ENCODE peak calls at places on chromosomes 4 and X, in four cellular contexts. G is cardiac fibroblast, X is GM10248, T is BJ. K is an unnamed sample.

GRCh38 chrX:1391707-1392375 is at the start of gene SLC25A6:
- DNase-seq in G (peak), X (peak), T (peak), K (peak)

GRCh38 chrX:40853816-40854123 is 118.4 kb upstream of the MED14 start:
- DNase-seq in G (no peak), X (no peak), T (no peak), K (no peak)

GRCh38 chrX:40007746-40008705 is 89.7 kb downstream of the BCOR start:
- DNase-seq in G (no peak), X (no peak), T (no peak), K (no peak)

GRCh38 chrX:52337410-52337809 is 31.4 kb upstream of the XAGE2 start:
- DNase-seq in G (no peak), X (no peak), T (no peak), K (no peak)

GRCh38 chrX:133938530-133938929 is 46.9 kb downstream of the GPC3 start:
- DNase-seq in G (no peak), X (no peak), T (no peak), K (no peak)

GRCh38 chr4:55382515-55383003 is 13.2 kb upstream of the TMEM165 start:
- DNase-seq in G (no peak), X (no peak), T (no peak), K (no peak)

GRCh38 chrX:68843992-68844391 is 15.2 kb downstream of the EFNB1 start:
- DNase-seq in G (no peak), X (no peak), T (no peak), K (no peak)

GRCh38 chrX:51459125-51459524 is 37.3 kb downstream of the NUDT11 start:
- DNase-seq in G (peak), X (no peak), T (no peak), K (peak)

GRCh38 chr4:176988226-176988625 is 195.5 kb upstream of the VEGFC start:
- DNase-seq in G (peak), X (no peak), T (peak), K (no peak)

GRCh38 chr4:57270350-57270749 is 160.2 kb upstream of the IGFBP7 start:
- DNase-seq in G (peak), X (no peak), T (no peak), K (no peak)

GRCh38 chrX:9337056-9337455 is 127.8 kb upstream of the TBL1X start:
- DNase-seq in G (peak), X (no peak), T (no peak), K (no peak)

GRCh38 chrX:114675365-114675764 is 91.5 kb downstream of the HTR2C start:
- DNase-seq in G (peak), X (no peak), T (peak), K (no peak)

GRCh38 chrX:5702890-5703289 is 525.8 kb downstream of the NLGN4X start:
- DNase-seq in G (no peak), X (no peak), T (no peak), K (no peak)

GRCh38 chr4:5678977-5679376 is 29.4 kb downstream of the EVC2 start:
- DNase-seq in G (no peak), X (no peak), T (no peak), K (no peak)

GRCh38 chr4:1047976-1048780 is 36.8 kb downstream of the FGFRL1 start:
- DNase-seq in G (no peak), X (no peak), T (no peak), K (no peak)

GRCh38 chrX:43962636-43963035 is 10.6 kb downstream of the NDP start:
- DNase-seq in G (no peak), X (no peak), T (no peak), K (no peak)

GRCh38 chr4:39893693-39894072 is 84.0 kb downstream of the PDS5A start:
- DNase-seq in G (no peak), X (no peak), T (no peak), K (no peak)

GRCh38 chr4:176205299-176205698 is 9.9 kb upstream of the SPATA4 start:
- DNase-seq in G (no peak), X (no peak), T (no peak), K (no peak)

GRCh38 chr4:172142331-172142738 is 329.1 kb downstream of the GALNTL6 start:
- DNase-seq in G (peak), X (no peak), T (no peak), K (no peak)

GRCh38 chrX:38799995-38800394 is 1.3 kb upstream of the MID1IP1 start:
- DNase-seq in G (no peak), X (no peak), T (no peak), K (no peak)

GRCh38 chrX:41313419-41313818 is 20.5 kb upstream of the DDX3X start:
- DNase-seq in G (peak), X (no peak), T (no peak), K (no peak)

GRCh38 chr4:7037425-7037824 is 5.7 kb upstream of the TADA2B start:
- DNase-seq in G (no peak), X (no peak), T (no peak), K (peak)

GRCh38 chr4:63296773-63297172 is 1112.5 kb downstream of the TECRL start:
- DNase-seq in G (no peak), X (no peak), T (no peak), K (no peak)

GRCh38 chr4:6824071-6824470 is 41.5 kb downstream of the KIAA0232 start:
- DNase-seq in G (peak), X (no peak), T (no peak), K (no peak)

GRCh38 chr4:122548452-122548851 is 72.4 kb downstream of the IL21 start:
- DNase-seq in G (peak), X (no peak), T (no peak), K (no peak)

GRCh38 chrX:78574306-78574705 is 84.8 kb downstream of the RTL3 start:
- DNase-seq in G (no peak), X (no peak), T (no peak), K (no peak)

GRCh38 chr4:145347684-145348083 is 134.0 kb upstream of the SMAD1 start:
- DNase-seq in G (no peak), X (no peak), T (peak), K (no peak)

GRCh38 chr4:88919056-88919455 is 137.9 kb downstream of the FAM13A start:
- DNase-seq in G (no peak), X (no peak), T (no peak), K (no peak)
- TF ChIP-seq CTCF in G (no peak), X (no peak), T (no peak), K (no peak)

DNA sequence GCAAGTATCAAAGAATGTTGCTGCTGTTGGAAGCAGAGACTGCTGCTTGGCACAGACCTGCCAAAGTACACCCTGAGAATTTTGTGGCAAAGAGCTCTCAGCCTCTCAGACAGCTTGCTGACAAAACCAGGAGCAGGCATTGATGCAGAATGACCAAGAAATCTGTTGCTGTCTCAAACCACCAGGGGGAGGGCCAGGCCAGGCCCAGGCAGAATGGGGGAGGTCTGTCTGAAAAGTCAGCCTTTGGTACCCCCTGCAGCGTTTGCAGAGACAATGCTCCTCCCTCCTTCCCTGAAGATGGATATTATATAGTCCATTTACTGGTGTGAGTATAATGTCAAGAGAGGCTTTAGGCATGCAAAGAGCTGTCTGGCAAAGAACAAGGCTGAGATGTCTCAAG is 52.9 kb upstream of the TRPC5OS start:
- DNase-seq in G (peak), X (peak), T (no peak), K (peak)
- TF ChIP-seq CTCF in G (peak), X (no peak), T (no peak), K (peak)

GRCh38 chr4:126592088-126592487 is 1040.7 kb upstream of the INTU start:
- DNase-seq in G (no peak), X (no peak), T (no peak), K (no peak)
- TF ChIP-seq CTCF in G (peak), X (no peak), T (peak), K (no peak)

GRCh38 chr4:141703497-141703896 is 67.1 kb downstream of the IL15 start:
- DNase-seq in G (no peak), X (no peak), T (no peak), K (no peak)
- TF ChIP-seq CTCF in G (no peak), X (no peak), T (no peak), K (no peak)

GRCh38 chrX:135438734-135439043 is 16.9 kb downstream of the SMIM10L2A start:
- DNase-seq in G (no peak), X (no peak), T (no peak), K (no peak)

GRCh38 chrX:135435933-135436332 is 14.2 kb downstream of the SMIM10L2A start:
- DNase-seq in G (no peak), X (no peak), T (no peak), K (no peak)

GRCh38 chrX:135436966-135437866 is 15.5 kb downstream of the SMIM10L2A start:
- DNase-seq in G (no peak), X (no peak), T (no peak), K (no peak)

GRCh38 chrX:135436456-135436855 is 14.7 kb downstream of the SMIM10L2A start:
- DNase-seq in G (no peak), X (no peak), T (no peak), K (no peak)

DNA sequence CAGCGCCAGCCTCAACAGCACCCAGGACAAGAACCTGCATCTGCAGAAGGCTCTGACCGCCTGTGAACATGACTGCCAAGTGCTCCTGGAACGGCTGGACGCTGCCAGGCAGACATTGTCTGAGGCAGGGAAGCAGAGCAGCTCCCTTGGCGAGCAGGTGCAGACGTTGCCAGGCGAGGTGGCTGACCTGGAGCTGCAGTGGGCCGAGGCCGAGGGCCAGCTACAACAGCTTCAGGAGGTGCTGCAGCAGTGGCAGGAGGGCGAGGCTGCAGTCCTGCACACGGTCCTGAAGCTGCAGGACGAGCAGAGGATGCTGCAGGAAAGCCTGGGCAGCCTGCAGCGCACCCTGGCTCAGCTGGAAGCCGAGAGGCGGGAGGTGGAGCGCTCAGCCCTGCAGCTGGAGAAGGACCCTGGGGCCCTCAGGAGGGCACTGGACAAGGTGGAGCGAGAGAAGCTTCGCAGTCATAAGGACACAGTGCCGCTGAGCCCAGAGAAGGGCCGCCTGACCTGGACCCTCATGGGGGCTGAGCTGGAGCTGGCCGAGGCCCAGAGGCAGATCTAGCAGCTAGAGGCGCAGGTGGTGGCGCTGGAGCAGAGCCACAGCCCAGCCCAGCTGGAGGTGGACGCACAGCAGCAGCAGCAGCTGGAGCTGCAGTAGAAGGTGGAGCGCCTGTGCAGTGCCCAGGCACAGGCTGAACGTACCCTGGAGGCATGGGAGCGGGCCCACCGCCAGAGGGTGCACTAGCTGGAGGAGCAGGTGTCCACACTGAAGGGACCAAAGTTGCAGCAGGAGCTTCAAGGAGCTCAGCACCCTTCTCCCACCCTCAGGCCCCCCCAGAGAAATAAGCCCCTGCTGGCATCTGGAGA is 16.4 kb downstream of the SMIM10L2A start:
- DNase-seq in G (no peak), X (no peak), T (no peak), K (no peak)
- TF ChIP-seq CTCF in G (no peak), X (peak), T (no peak), K (peak)

K was measured in GM12865.